ENCODE peak calls at places on chromosomes 4 and X, in ten cellular contexts. One of them, this sample, is unnamed. For H3K4me1 and H3K36me3, the result is how much of the 10 kb centered on the place peaks cover.

GRCh38 chr4:142567199-142567598 is 278.9 kb downstream of the INPP4B start:
- DNase-seq in SK-N-SH: no peak
- DNase-seq in heart left ventricle: no peak
- DNase-seq in aorta: no peak
- DNase-seq in mesendoderm: peak
- DNase-seq in sigmoid colon: no peak
- DNase-seq in GM23338: peak
- DNase-seq in psoas muscle: no peak
- DNase-seq in hepatocyte: peak
- DNase-seq in trophoblast cell: no peak
- DNase-seq in this sample: peak

GRCh38 chr4:54282837-54283236 is 53.7 kb downstream of the PDGFRA start:
- DNase-seq in SK-N-SH: no peak
- DNase-seq in heart left ventricle: no peak
- DNase-seq in aorta: no peak
- DNase-seq in mesendoderm: no peak
- DNase-seq in sigmoid colon: no peak
- DNase-seq in GM23338: no peak
- DNase-seq in psoas muscle: no peak
- DNase-seq in hepatocyte: no peak
- DNase-seq in trophoblast cell: no peak
- DNase-seq in this sample: no peak

GRCh38 chr4:121724671-121725070 is 27.9 kb upstream of the ANXA5 start:
- DNase-seq in SK-N-SH: no peak
- DNase-seq in heart left ventricle: no peak
- DNase-seq in aorta: no peak
- DNase-seq in mesendoderm: no peak
- DNase-seq in sigmoid colon: no peak
- DNase-seq in GM23338: no peak
- DNase-seq in psoas muscle: no peak
- DNase-seq in hepatocyte: no peak
- DNase-seq in trophoblast cell: peak
- DNase-seq in this sample: no peak

GRCh38 chr4:165537028-165537648 is 158.3 kb downstream of the CPE start:
- DNase-seq in SK-N-SH: peak
- DNase-seq in heart left ventricle: no peak
- DNase-seq in aorta: no peak
- DNase-seq in mesendoderm: peak
- DNase-seq in sigmoid colon: no peak
- DNase-seq in GM23338: peak
- DNase-seq in psoas muscle: no peak
- DNase-seq in hepatocyte: peak
- DNase-seq in trophoblast cell: peak
- DNase-seq in this sample: peak

GRCh38 chrX:129779747-129780146 is at the start of gene SASH3:
- DNase-seq in SK-N-SH: no peak
- DNase-seq in heart left ventricle: peak
- DNase-seq in aorta: peak
- DNase-seq in mesendoderm: no peak
- DNase-seq in sigmoid colon: peak
- DNase-seq in GM23338: no peak
- DNase-seq in psoas muscle: peak
- DNase-seq in hepatocyte: no peak
- DNase-seq in trophoblast cell: peak
- DNase-seq in this sample: peak

GRCh38 chr4:43757147-43757546 is 691.5 kb downstream of the KCTD8 start:
- DNase-seq in SK-N-SH: no peak
- DNase-seq in heart left ventricle: no peak
- DNase-seq in aorta: no peak
- DNase-seq in mesendoderm: peak
- DNase-seq in sigmoid colon: no peak
- DNase-seq in GM23338: peak
- DNase-seq in psoas muscle: no peak
- DNase-seq in hepatocyte: peak
- DNase-seq in trophoblast cell: peak
- DNase-seq in this sample: no peak

GRCh38 chr4:184142121-184143000 is 75.3 kb downstream of the ENPP6 start:
- DNase-seq in SK-N-SH: no peak
- DNase-seq in heart left ventricle: no peak
- DNase-seq in aorta: no peak
- DNase-seq in mesendoderm: no peak
- DNase-seq in sigmoid colon: no peak
- DNase-seq in GM23338: no peak
- DNase-seq in psoas muscle: no peak
- DNase-seq in hepatocyte: no peak
- DNase-seq in trophoblast cell: no peak
- DNase-seq in this sample: peak

GRCh38 chr4:75502671-75503070 is 11.5 kb downstream of the RCHY1 start:
- DNase-seq in SK-N-SH: no peak
- DNase-seq in heart left ventricle: no peak
- DNase-seq in aorta: no peak
- DNase-seq in mesendoderm: no peak
- DNase-seq in sigmoid colon: no peak
- DNase-seq in GM23338: no peak
- DNase-seq in psoas muscle: no peak
- DNase-seq in hepatocyte: no peak
- DNase-seq in trophoblast cell: no peak
- DNase-seq in this sample: no peak

GRCh38 chrX:100643943-100644587 is at the start of gene SRPX2:
- DNase-seq in SK-N-SH: no peak
- DNase-seq in heart left ventricle: peak
- DNase-seq in aorta: no peak
- DNase-seq in mesendoderm: no peak
- DNase-seq in sigmoid colon: peak
- DNase-seq in GM23338: no peak
- DNase-seq in psoas muscle: peak
- DNase-seq in hepatocyte: peak
- DNase-seq in trophoblast cell: peak
- DNase-seq in this sample: no peak

GRCh38 chr4:99968330-99968729 is 18.3 kb upstream of the H2AZ1 start:
- DNase-seq in SK-N-SH: no peak
- DNase-seq in heart left ventricle: no peak
- DNase-seq in aorta: no peak
- DNase-seq in mesendoderm: peak
- DNase-seq in sigmoid colon: no peak
- DNase-seq in GM23338: peak
- DNase-seq in psoas muscle: no peak
- DNase-seq in hepatocyte: peak
- DNase-seq in trophoblast cell: peak
- DNase-seq in this sample: no peak

GRCh38 chr4:71113294-71113693 is 119.8 kb downstream of the DCK start:
- DNase-seq in SK-N-SH: no peak
- DNase-seq in heart left ventricle: no peak
- DNase-seq in aorta: no peak
- DNase-seq in mesendoderm: peak
- DNase-seq in sigmoid colon: no peak
- DNase-seq in GM23338: peak
- DNase-seq in psoas muscle: no peak
- DNase-seq in hepatocyte: peak
- DNase-seq in trophoblast cell: peak
- DNase-seq in this sample: peak

GRCh38 chrX:72051589-72051988 is 80.1 kb downstream of the RTL5 start:
- DNase-seq in SK-N-SH: no peak
- DNase-seq in heart left ventricle: no peak
- DNase-seq in aorta: no peak
- DNase-seq in mesendoderm: no peak
- DNase-seq in sigmoid colon: no peak
- DNase-seq in GM23338: no peak
- DNase-seq in psoas muscle: no peak
- DNase-seq in hepatocyte: no peak
- DNase-seq in trophoblast cell: no peak
- DNase-seq in this sample: no peak

DNA sequence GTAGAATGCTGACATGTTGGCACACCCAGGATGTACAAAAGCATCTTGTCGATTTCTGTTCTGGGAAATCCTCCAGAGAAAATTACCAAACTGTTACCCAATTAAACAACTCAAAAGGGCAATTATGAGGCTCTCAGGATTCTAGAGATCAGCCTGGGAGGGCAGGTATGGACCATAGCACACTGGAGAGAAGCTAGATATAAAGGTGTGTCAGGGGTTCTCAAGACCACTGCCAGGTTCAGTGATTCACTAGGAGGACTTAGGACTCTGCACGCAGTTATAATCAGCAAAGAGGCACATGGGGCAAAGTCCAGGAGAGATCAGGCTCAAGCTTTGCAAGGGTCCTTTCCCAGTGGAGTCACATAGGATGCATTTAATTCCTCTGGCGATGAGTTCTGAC is 100.7 kb downstream of the SYTL5 start:
- DNase-seq in SK-N-SH: no peak
- DNase-seq in heart left ventricle: no peak
- DNase-seq in aorta: no peak
- DNase-seq in mesendoderm: no peak
- DNase-seq in sigmoid colon: no peak
- DNase-seq in GM23338: no peak
- DNase-seq in psoas muscle: no peak
- DNase-seq in hepatocyte: peak
- DNase-seq in trophoblast cell: no peak
- DNase-seq in this sample: peak
- H3K4me1 ChIP-seq in SK-N-SH: under half
- H3K4me1 ChIP-seq in heart left ventricle: under half
- H3K4me1 ChIP-seq in aorta: under half
- H3K4me1 ChIP-seq in mesendoderm: under half
- H3K4me1 ChIP-seq in sigmoid colon: under half
- H3K4me1 ChIP-seq in GM23338: under half
- H3K4me1 ChIP-seq in psoas muscle: under half
- H3K4me1 ChIP-seq in hepatocyte: under half
- H3K4me1 ChIP-seq in trophoblast cell: under half
- H3K4me1 ChIP-seq in this sample: under half

DNA sequence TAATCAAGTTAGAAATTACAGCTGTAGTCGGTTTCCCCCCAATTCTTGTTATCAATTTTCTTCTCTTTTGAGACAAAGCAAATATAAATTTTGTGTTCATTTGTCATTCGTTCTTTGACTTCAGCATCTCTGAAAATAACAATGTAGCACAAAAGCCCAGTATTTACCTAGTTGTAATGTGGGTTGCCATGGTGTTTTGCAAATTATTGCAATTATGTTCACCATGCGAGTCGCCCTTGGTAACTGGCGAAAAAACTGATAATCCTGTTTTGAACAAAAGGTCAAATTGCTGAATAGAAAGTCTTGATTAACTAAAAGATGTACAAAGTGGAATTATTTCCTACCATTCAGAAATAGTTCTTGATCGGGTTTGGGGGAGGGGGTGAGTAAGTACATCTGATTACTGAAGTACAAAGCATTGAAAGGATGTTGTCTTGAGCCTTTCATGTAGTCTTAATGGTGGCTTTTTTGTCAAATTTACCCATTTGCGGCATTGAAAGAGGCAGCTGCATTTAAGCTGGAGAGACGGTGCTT is 138.9 kb downstream of the ARX start:
- DNase-seq in SK-N-SH: no peak
- DNase-seq in heart left ventricle: no peak
- DNase-seq in aorta: no peak
- DNase-seq in mesendoderm: no peak
- DNase-seq in sigmoid colon: no peak
- DNase-seq in GM23338: no peak
- DNase-seq in psoas muscle: no peak
- DNase-seq in hepatocyte: no peak
- DNase-seq in trophoblast cell: peak
- DNase-seq in this sample: no peak
- H3K27ac ChIP-seq in SK-N-SH: no peak
- H3K27ac ChIP-seq in heart left ventricle: no peak
- H3K27ac ChIP-seq in aorta: no peak
- H3K27ac ChIP-seq in mesendoderm: no peak
- H3K27ac ChIP-seq in sigmoid colon: no peak
- H3K27ac ChIP-seq in GM23338: no peak
- H3K27ac ChIP-seq in psoas muscle: no peak
- H3K27ac ChIP-seq in hepatocyte: peak
- H3K27ac ChIP-seq in trophoblast cell: no peak
- H3K27ac ChIP-seq in this sample: no peak

GRCh38 chr4:6957994-6958393 is 48.4 kb downstream of the TBC1D14 start:
- DNase-seq in SK-N-SH: peak
- DNase-seq in heart left ventricle: no peak
- DNase-seq in aorta: no peak
- DNase-seq in mesendoderm: no peak
- DNase-seq in sigmoid colon: no peak
- DNase-seq in GM23338: no peak
- DNase-seq in psoas muscle: no peak
- DNase-seq in hepatocyte: no peak
- DNase-seq in trophoblast cell: no peak
- DNase-seq in this sample: no peak
- H3K36me3 ChIP-seq in SK-N-SH: under half
- H3K36me3 ChIP-seq in heart left ventricle: under half
- H3K36me3 ChIP-seq in aorta: under half
- H3K36me3 ChIP-seq in mesendoderm: under half
- H3K36me3 ChIP-seq in sigmoid colon: under half
- H3K36me3 ChIP-seq in GM23338: under half
- H3K36me3 ChIP-seq in psoas muscle: under half
- H3K36me3 ChIP-seq in hepatocyte: under half
- H3K36me3 ChIP-seq in trophoblast cell: under half
- H3K36me3 ChIP-seq in this sample: under half

DNA sequence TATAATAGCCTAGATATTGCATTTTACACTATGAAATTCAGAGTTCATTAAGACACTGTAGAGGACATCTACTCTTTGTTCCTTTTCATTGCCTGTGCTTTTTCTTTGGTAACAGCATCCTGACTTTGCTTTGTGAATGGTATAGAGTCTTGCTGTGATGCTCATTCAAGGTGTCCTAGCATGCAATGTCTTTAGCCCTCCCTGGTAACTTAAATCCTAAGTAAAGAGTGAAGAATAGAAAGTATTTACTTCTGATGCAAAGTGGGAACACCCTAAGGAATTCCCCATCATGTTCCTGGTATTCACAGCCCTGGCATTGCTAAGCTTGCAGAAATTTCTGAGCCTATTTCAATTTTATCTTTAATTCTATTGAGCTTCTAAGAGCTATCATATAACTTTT is 400.1 kb downstream of the FAT4 start:
- DNase-seq in SK-N-SH: no peak
- DNase-seq in heart left ventricle: no peak
- DNase-seq in aorta: no peak
- DNase-seq in mesendoderm: peak
- DNase-seq in sigmoid colon: no peak
- DNase-seq in GM23338: peak
- DNase-seq in psoas muscle: no peak
- DNase-seq in hepatocyte: no peak
- DNase-seq in trophoblast cell: no peak
- DNase-seq in this sample: no peak
- H3K4me1 ChIP-seq in SK-N-SH: under half
- H3K4me1 ChIP-seq in heart left ventricle: under half
- H3K4me1 ChIP-seq in aorta: under half
- H3K4me1 ChIP-seq in mesendoderm: under half
- H3K4me1 ChIP-seq in sigmoid colon: under half
- H3K4me1 ChIP-seq in GM23338: under half
- H3K4me1 ChIP-seq in psoas muscle: under half
- H3K4me1 ChIP-seq in hepatocyte: under half
- H3K4me1 ChIP-seq in trophoblast cell: under half
- H3K4me1 ChIP-seq in this sample: under half

GRCh38 chrX:17560385-17560784 is 176.9 kb upstream of the SCML1 start:
- DNase-seq in SK-N-SH: no peak
- DNase-seq in heart left ventricle: no peak
- DNase-seq in aorta: no peak
- DNase-seq in mesendoderm: no peak
- DNase-seq in sigmoid colon: no peak
- DNase-seq in GM23338: no peak
- DNase-seq in psoas muscle: no peak
- DNase-seq in hepatocyte: no peak
- DNase-seq in trophoblast cell: no peak
- DNase-seq in this sample: no peak
- H3K27ac ChIP-seq in SK-N-SH: peak
- H3K27ac ChIP-seq in heart left ventricle: no peak
- H3K27ac ChIP-seq in aorta: no peak
- H3K27ac ChIP-seq in mesendoderm: no peak
- H3K27ac ChIP-seq in sigmoid colon: no peak
- H3K27ac ChIP-seq in GM23338: peak
- H3K27ac ChIP-seq in psoas muscle: peak
- H3K27ac ChIP-seq in hepatocyte: peak
- H3K27ac ChIP-seq in trophoblast cell: no peak
- H3K27ac ChIP-seq in this sample: no peak

GRCh38 chr4:158621729-158622128 is 50.0 kb downstream of the C4orf46 start:
- DNase-seq in SK-N-SH: no peak
- DNase-seq in heart left ventricle: no peak
- DNase-seq in aorta: no peak
- DNase-seq in mesendoderm: no peak
- DNase-seq in sigmoid colon: no peak
- DNase-seq in GM23338: no peak
- DNase-seq in psoas muscle: no peak
- DNase-seq in hepatocyte: no peak
- DNase-seq in trophoblast cell: no peak
- DNase-seq in this sample: no peak
- H3K36me3 ChIP-seq in SK-N-SH: under half
- H3K36me3 ChIP-seq in heart left ventricle: under half
- H3K36me3 ChIP-seq in aorta: under half
- H3K36me3 ChIP-seq in mesendoderm: under half
- H3K36me3 ChIP-seq in sigmoid colon: under half
- H3K36me3 ChIP-seq in GM23338: under half
- H3K36me3 ChIP-seq in psoas muscle: under half
- H3K36me3 ChIP-seq in hepatocyte: under half
- H3K36me3 ChIP-seq in trophoblast cell: under half
- H3K36me3 ChIP-seq in this sample: under half